ENCODE peak calls at places on chromosomes 4 and X, in eight cellular contexts. G is midbrain, A is fibroblast of gingiva, R is NCI-H460, K is hepatic stellate cell, M is ecto neural progenitor cell, P is AG09319, Q is foreskin keratinocyte. E is an unnamed sample.

GRCh38 chrX:30735839-30736238 is 82.6 kb downstream of the GK start:
- DNase-seq in G (peak), K (peak), M (peak), A (peak), R (peak), Q (peak), P (peak), E (peak)

GRCh38 chr4:18021470-18021719 is 160 bp downstream of the LCORL start:
- DNase-seq in M (no peak), P (no peak), Q (no peak), R (no peak), G (no peak), A (peak), K (no peak), E (no peak)

GRCh38 chr4:55884093-55884850 is 30.8 kb downstream of the EXOC1 start:
- DNase-seq in P (no peak), A (no peak), G (no peak), R (no peak), Q (no peak), M (no peak), K (no peak), E (no peak)

GRCh38 chr4:108172780-108173598 is 4.3 kb upstream of the LEF1 start:
- DNase-seq in G (no peak), A (peak), R (no peak), M (peak), Q (peak), K (peak), P (no peak), E (no peak)

GRCh38 chrX:53481816-53482485 is 47.8 kb upstream of the HSD17B10 start:
- DNase-seq in Q (peak), A (peak), M (peak), P (peak), G (peak), K (peak), R (peak), E (peak)

GRCh38 chrX:135185795-135186443 is 14.7 kb upstream of the CT55 start:
- DNase-seq in Q (peak), P (peak), A (peak), M (peak), K (peak), G (peak), R (peak), E (peak)

GRCh38 chrX:21529771-21530170 is 128.4 kb downstream of the KLHL34 start:
- DNase-seq in K (no peak), Q (no peak), A (peak), R (no peak), G (no peak), P (no peak), M (no peak), E (no peak)

GRCh38 chr4:28490669-28491068 is 1630.0 kb downstream of the STIM2 start:
- DNase-seq in R (no peak), G (no peak), Q (no peak), K (no peak), P (no peak), A (no peak), M (no peak), E (no peak)

GRCh38 chr4:145808021-145808650 is 128.2 kb downstream of the C4orf51 start:
- DNase-seq in G (no peak), P (peak), K (peak), R (peak), Q (peak), M (no peak), A (peak), E (peak)

GRCh38 chrX:1481636-1482529 is 29.2 kb upstream of the ASMTL start:
- DNase-seq in M (peak), K (peak), Q (no peak), R (peak), G (no peak), P (peak), A (peak), E (peak)

GRCh38 chrX:73765776-73766465 is 202.9 kb downstream of the CHIC1 start:
- DNase-seq in M (no peak), Q (no peak), K (no peak), G (no peak), P (no peak), A (no peak), R (no peak), E (no peak)

GRCh38 chr4:2650276-2650675 is 105.9 kb downstream of the TNIP2 start:
- DNase-seq in A (no peak), R (no peak), P (no peak), G (no peak), K (no peak), M (no peak), Q (no peak), E (no peak)

GRCh38 chr4:186910385-186910784 is 186.7 kb upstream of the FAT1 start:
- DNase-seq in K (no peak), A (no peak), P (no peak), Q (no peak), M (no peak), G (no peak), R (no peak), E (no peak)

GRCh38 chr4:1098311-1098925 is 14.9 kb downstream of the RNF212 start:
- DNase-seq in A (no peak), Q (no peak), R (no peak), M (no peak), P (no peak), G (no peak), K (no peak), E (no peak)

GRCh38 chr4:139018501-139018900 is 2.9 kb downstream of the NOCT start:
- DNase-seq in R (no peak), P (no peak), Q (no peak), A (no peak), M (no peak), K (no peak), G (no peak), E (peak)

GRCh38 chrX:151754641-151755215 is 20.2 kb downstream of the CNGA2 start:
- DNase-seq in A (no peak), R (no peak), Q (peak), P (no peak), G (no peak), M (no peak), K (no peak), E (no peak)

GRCh38 chr4:6617246-6617645 is 23.2 kb upstream of the MRFAP1 start:
- DNase-seq in A (no peak), R (no peak), G (no peak), M (no peak), K (no peak), Q (no peak), P (no peak), E (no peak)

GRCh38 chr4:16443504-16444088 is 217.3 kb upstream of the TAPT1 start:
- DNase-seq in M (no peak), A (peak), K (peak), G (peak), R (peak), P (no peak), Q (no peak), E (peak)

GRCh38 chrX:3094261-3094660 is 53.0 kb downstream of the ARSF start:
- DNase-seq in K (peak), M (no peak), Q (peak), A (no peak), R (peak), P (no peak), G (no peak), E (no peak)

GRCh38 chr4:71441186-71442169 is 102.7 kb downstream of the SLC4A4 start:
- DNase-seq in Q (peak), G (no peak), P (no peak), M (no peak), A (no peak), K (no peak), R (no peak), E (peak)

GRCh38 chr4:145352438-145353145 is 129.1 kb upstream of the SMAD1 start:
- DNase-seq in K (no peak), Q (no peak), M (no peak), P (no peak), R (no peak), G (peak), A (no peak), E (no peak)

GRCh38 chrX:23699636-23700194 is 32.4 kb downstream of the PRDX4 start:
- DNase-seq in Q (no peak), G (peak), M (peak), K (peak), A (no peak), R (no peak), P (no peak), E (no peak)

GRCh38 chrX:14027031-14027430 is 2.7 kb downstream of the GEMIN8 start:
- DNase-seq in A (peak), M (no peak), Q (peak), G (peak), R (no peak), K (no peak), P (no peak), E (no peak)

GRCh38 chr4:135538698-135539097 is 1337.1 kb upstream of the PABPC4L start:
- DNase-seq in G (no peak), A (no peak), R (no peak), P (no peak), Q (no peak), M (no peak), K (no peak), E (no peak)

GRCh38 chrX:153153516-153153915 is 25.6 kb upstream of the MAGEA1 start:
- DNase-seq in M (no peak), G (no peak), Q (no peak), K (no peak), A (no peak), P (no peak), R (no peak), E (no peak)

GRCh38 chr4:147950261-147950660 is 218.4 kb downstream of the ARHGAP10 start:
- DNase-seq in Q (no peak), A (no peak), K (no peak), G (no peak), M (no peak), P (no peak), R (no peak), E (no peak)

GRCh38 chr4:37687666-37688065 is 1.5 kb upstream of the RELL1 start:
- DNase-seq in R (no peak), M (no peak), G (no peak), Q (no peak), K (no peak), A (no peak), P (no peak), E (no peak)

GRCh38 chrX:103157511-103158316 is 57.2 kb upstream of the BEX4 start:
- DNase-seq in A (peak), G (peak), P (no peak), R (no peak), Q (no peak), M (no peak), K (peak), E (peak)

GRCh38 chr4:1323635-1324442 is 23.2 kb upstream of the UVSSA start:
- DNase-seq in K (peak), Q (peak), A (peak), P (peak), R (no peak), G (no peak), M (no peak), E (peak)

GRCh38 chr4:31083451-31083850 is 363.3 kb downstream of the PCDH7 start:
- DNase-seq in Q (no peak), G (no peak), P (no peak), A (no peak), K (no peak), M (no peak), R (no peak), E (no peak)

GRCh38 chr4:119300388-119301131 is 21.4 kb downstream of the FABP2 start:
- DNase-seq in Q (peak), A (peak), R (peak), M (peak), G (no peak), K (peak), P (peak), E (peak)

GRCh38 chr4:123659759-123660158 is 263.2 kb downstream of the SPRY1 start:
- DNase-seq in G (peak), A (no peak), Q (no peak), K (no peak), P (no peak), R (no peak), M (no peak), E (no peak)